ENCODE peak calls at places on chromosome 21, in ten cellular contexts. Z is Peyer's patch; D is psoas muscle; Q is upper lobe of right lung; Y is lower lobe of right lung; A is aorta; C is testis; T is mucosa of descending colon; I is uterus; O is CD8-positive, alpha-beta memory T cell. V is an unnamed sample.

GRCh38 chr21:26965567-26966359 is 1.1 kb downstream of the ADAMTS5 start:
- DNase-seq in Y (peak; percentile 47), A (peak; percentile 87), C (peak; percentile 63), Q (peak; percentile 67), T (peak; percentile 58), O (no peak), Z (peak; percentile 51), D (peak; percentile 79), I (peak; percentile 83), V (no peak)

GRCh38 chr21:44473915-44474555 is 18.7 kb downstream of the LRRC3 start:
- DNase-seq in Q (no peak), Z (no peak), Y (no peak), D (no peak), O (no peak), T (no peak), I (no peak), A (peak; percentile 51), C (no peak), V (no peak)

GRCh38 chr21:43712268-43712942 is 6.5 kb upstream of the PDXK start:
- DNase-seq in O (no peak), D (peak; percentile 70), A (peak; percentile 83), Q (peak; percentile 87), C (no peak), Y (peak; percentile 89), T (peak; percentile 88), Z (peak; percentile 84), I (no peak), V (no peak)

GRCh38 chr21:27586326-27586725 is 619.4 kb upstream of the ADAMTS5 start:
- DNase-seq in C (no peak), A (no peak), Z (no peak), T (no peak), D (no peak), O (no peak), Q (no peak), I (no peak), Y (no peak), V (no peak)

GRCh38 chr21:28605138-28605537 is 387.5 kb downstream of the LTN1 start:
- DNase-seq in I (no peak), A (no peak), Q (no peak), C (no peak), T (no peak), Z (no peak), Y (no peak), D (no peak), O (no peak), V (peak; percentile 62)

GRCh38 chr21:15754640-15755039 is 24.9 kb downstream of the USP25 start:
- DNase-seq in D (no peak), C (no peak), Y (no peak), Z (no peak), O (no peak), T (no peak), A (no peak), I (no peak), Q (no peak), V (no peak)

GRCh38 chr21:44539991-44540666 is at the start of gene KRTAP10-1:
- DNase-seq in Y (no peak), D (no peak), I (no peak), C (no peak), Q (peak; percentile 52), A (no peak), T (no peak), Z (no peak), O (no peak), V (no peak)

GRCh38 chr21:25457946-25458345 is 149.3 kb downstream of the MRPL39 start:
- DNase-seq in Q (no peak), D (no peak), O (no peak), A (no peak), T (no peak), C (no peak), Y (no peak), I (no peak), Z (no peak), V (no peak)

GRCh38 chr21:42473495-42474042 is 22.5 kb downstream of the RSPH1 start:
- DNase-seq in Y (no peak), Q (no peak), O (no peak), Z (no peak), D (no peak), C (no peak), I (no peak), A (no peak), T (no peak), V (no peak)

GRCh38 chr21:26572668-26573381 is at the start of gene CYYR1:
- DNase-seq in Y (peak; percentile 48), I (no peak), O (no peak), Q (peak; percentile 62), C (peak; percentile 21), Z (peak; percentile 39), D (peak; percentile 46), A (no peak), T (peak; percentile 49), V (no peak)

GRCh38 chr21:32322676-32323075 is 24.0 kb downstream of the MRAP start:
- DNase-seq in I (no peak), D (no peak), C (no peak), Z (no peak), T (no peak), O (no peak), Y (no peak), Q (no peak), A (no peak), V (no peak)
- H3K36me3 ChIP-seq in I (no peaks in the 10 kb centered on the region), D (peaks cover 14% of the 10 kb centered on the region), C (no peaks in the 10 kb centered on the region), Z (no peaks in the 10 kb centered on the region), T (peaks cover 4% of the 10 kb centered on the region), O (peaks cover 56% of the 10 kb centered on the region), Y (peaks cover 90% of the 10 kb centered on the region), Q (peaks cover 85% of the 10 kb centered on the region), A (peaks cover 11% of the 10 kb centered on the region), V (peaks cover 86% of the 10 kb centered on the region)

DNA sequence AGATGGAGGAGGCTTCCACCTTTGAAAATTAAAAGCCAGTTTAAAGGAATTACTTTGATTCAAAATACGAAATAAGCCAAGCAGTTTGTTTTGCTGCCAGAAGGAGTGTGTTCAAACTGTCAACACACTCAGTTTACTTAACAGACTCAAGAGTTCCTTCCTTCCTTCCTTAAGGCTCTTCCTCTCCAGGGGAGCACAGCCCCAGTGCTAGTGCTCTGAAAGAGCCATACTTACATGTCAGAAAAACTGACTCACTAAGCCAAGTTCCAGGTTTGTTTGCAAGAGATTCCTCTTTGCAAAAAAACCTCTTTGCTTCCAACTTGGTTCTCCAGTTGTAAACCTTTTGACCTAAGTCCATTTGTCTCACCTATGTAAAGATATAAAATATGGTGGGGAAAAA is 14.3 kb downstream of the SETD4 start:
- DNase-seq in D (no peak), Q (no peak), O (no peak), T (no peak), Y (no peak), C (no peak), A (no peak), Z (no peak), I (no peak), V (no peak)
- H3K36me3 ChIP-seq in D (peaks cover 6% of the 10 kb centered on the region), Q (peaks cover 95% of the 10 kb centered on the region), O (peaks cover 39% of the 10 kb centered on the region), T (peaks cover 24% of the 10 kb centered on the region), Y (peaks cover 96% of the 10 kb centered on the region), C (no peaks in the 10 kb centered on the region), A (peaks cover 6% of the 10 kb centered on the region), Z (no peaks in the 10 kb centered on the region), I (no peaks in the 10 kb centered on the region), V (peaks cover 42% of the 10 kb centered on the region)

DNA sequence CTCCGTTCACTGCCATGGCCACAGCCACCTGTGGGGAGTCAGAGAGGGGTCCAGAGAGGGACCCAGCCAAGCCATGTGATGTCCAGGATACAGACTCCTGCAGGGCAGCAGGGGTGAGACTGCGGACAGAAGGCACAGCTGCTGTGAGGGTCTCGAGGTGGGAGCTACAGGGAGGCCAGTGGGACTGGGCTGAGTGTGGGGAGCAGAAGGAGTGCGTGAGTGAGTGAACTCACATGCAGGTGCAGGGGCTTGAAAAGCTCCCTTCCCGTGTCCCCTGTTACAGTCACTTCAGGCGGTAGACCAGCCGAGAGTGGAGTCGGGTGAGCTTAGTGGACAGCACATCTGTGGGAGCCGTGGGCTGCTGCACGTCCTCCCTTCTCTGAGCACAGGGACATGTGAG is 42.4 kb downstream of the S100B start:
- DNase-seq in A (peak; percentile 40), Z (no peak), Q (no peak), Y (peak; percentile 24), D (no peak), O (no peak), T (no peak), C (no peak), I (no peak), V (no peak)
- H3K36me3 ChIP-seq in A (no peaks in the 10 kb centered on the region), Z (no peaks in the 10 kb centered on the region), Q (peaks cover 96% of the 10 kb centered on the region), Y (peaks cover 98% of the 10 kb centered on the region), D (no peaks in the 10 kb centered on the region), O (peaks cover 46% of the 10 kb centered on the region), T (peaks cover 4% of the 10 kb centered on the region), C (no peaks in the 10 kb centered on the region), I (no peaks in the 10 kb centered on the region), V (peaks cover 71% of the 10 kb centered on the region)

DNA sequence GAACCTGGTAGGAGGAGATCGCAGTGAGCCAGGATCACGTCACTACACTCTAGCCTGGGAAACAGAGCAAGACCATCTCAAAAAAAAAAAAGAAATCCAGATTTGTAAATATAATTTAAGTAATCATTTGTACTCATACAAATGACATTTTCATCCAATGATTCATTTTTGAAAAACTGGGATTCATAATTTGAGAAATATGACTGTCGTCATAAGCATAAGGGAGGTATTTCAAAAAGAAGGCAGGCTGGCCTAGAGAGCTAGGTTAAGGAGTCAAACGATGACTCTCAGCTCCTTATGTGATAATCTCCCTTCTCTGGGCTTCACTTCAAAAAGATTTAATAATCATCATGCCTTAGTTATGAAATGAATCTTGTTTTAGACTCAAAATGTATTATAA is 2.3 kb downstream of the GART start:
- DNase-seq in C (no peak), T (no peak), A (no peak), Y (no peak), I (no peak), D (no peak), Q (no peak), Z (no peak), O (no peak), V (no peak)
- H3K36me3 ChIP-seq in C (no peaks in the 10 kb centered on the region), T (peaks cover 4% of the 10 kb centered on the region), A (no peaks in the 10 kb centered on the region), Y (peaks cover 39% of the 10 kb centered on the region), I (no peaks in the 10 kb centered on the region), D (peaks cover 4% of the 10 kb centered on the region), Q (peaks cover 44% of the 10 kb centered on the region), Z (no peaks in the 10 kb centered on the region), O (peaks cover 23% of the 10 kb centered on the region), V (peaks cover 31% of the 10 kb centered on the region)

DNA sequence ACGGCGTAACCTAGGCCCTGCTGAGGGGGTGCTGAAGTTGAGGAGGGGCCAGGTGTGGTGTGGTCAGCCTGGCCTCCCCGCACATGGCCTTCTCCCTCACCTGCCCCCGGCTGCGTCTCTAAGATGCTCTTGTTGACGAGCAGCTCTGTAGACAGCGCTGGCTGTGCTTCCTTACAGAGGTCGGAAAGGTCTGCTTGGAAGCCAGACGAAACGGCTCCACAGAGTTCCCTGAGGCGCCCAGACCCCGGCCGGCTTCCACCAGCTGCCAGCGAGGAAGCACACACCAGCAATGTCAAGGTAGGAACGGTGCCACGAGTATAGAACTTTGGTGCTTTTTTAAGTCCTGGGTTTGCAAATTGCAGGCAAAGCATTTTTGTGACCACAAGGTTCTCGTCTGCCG is 18.8 kb upstream of the DIP2A start:
- DNase-seq in Q (no peak), D (peak; percentile 49), Z (no peak), I (no peak), A (no peak), Y (peak; percentile 25), C (no peak), O (no peak), T (no peak), V (no peak)
- H3K36me3 ChIP-seq in Q (peaks cover 71% of the 10 kb centered on the region), D (peaks cover 12% of the 10 kb centered on the region), Z (no peaks in the 10 kb centered on the region), I (no peaks in the 10 kb centered on the region), A (no peaks in the 10 kb centered on the region), Y (peaks cover 89% of the 10 kb centered on the region), C (no peaks in the 10 kb centered on the region), O (peaks cover 31% of the 10 kb centered on the region), T (peaks cover 3% of the 10 kb centered on the region), V (peaks cover 46% of the 10 kb centered on the region)

GRCh38 chr21:46422636-46423241 is 36.0 kb upstream of the DIP2A start:
- DNase-seq in I (no peak), D (peak; percentile 8), Y (no peak), Q (no peak), Z (no peak), T (peak; percentile 10), A (peak; percentile 41), O (no peak), C (no peak), V (no peak)
- H3K36me3 ChIP-seq in I (no peaks in the 10 kb centered on the region), D (peaks cover 17% of the 10 kb centered on the region), Y (peaks cover 76% of the 10 kb centered on the region), Q (peaks cover 46% of the 10 kb centered on the region), Z (no peaks in the 10 kb centered on the region), T (peaks cover 6% of the 10 kb centered on the region), A (no peaks in the 10 kb centered on the region), O (peaks cover 3% of the 10 kb centered on the region), C (no peaks in the 10 kb centered on the region), V (peaks cover 11% of the 10 kb centered on the region)